ENCODE peak calls at places on chromosome 9, in six cellular contexts. C is astrocyte of the spinal cord; K is Calu3; H is CD4-positive, alpha-beta T cell; G is left ventricle myocardium inferior; P is HFF-Myc. Y is an unnamed sample.

GRCh38 chr9:27933210-27934062 is 360.2 kb upstream of the C9orf72 start:
- DNase-seq in P (no peak), G (no peak), C (no peak), K (no peak), H (no peak), Y (no peak)

GRCh38 chr9:137685035-137685885 is 66.5 kb downstream of the EHMT1 start:
- DNase-seq in P (peak), H (no peak), K (no peak), C (peak), G (no peak), Y (no peak)

GRCh38 chr9:98132806-98133631 is 14.0 kb upstream of the TRIM14 start:
- DNase-seq in P (no peak), G (no peak), K (no peak), C (no peak), H (no peak), Y (peak)

GRCh38 chr9:35258665-35259474 is 97.1 kb downstream of the UNC13B start:
- DNase-seq in C (peak), G (peak), P (peak), H (peak), K (peak), Y (no peak)

GRCh38 chr9:130018260-130018659 is 24.7 kb downstream of the FNBP1 start:
- DNase-seq in P (no peak), H (no peak), C (no peak), K (no peak), G (no peak), Y (no peak)

GRCh38 chr9:33162721-33163311 is 4.3 kb downstream of the B4GALT1 start:
- DNase-seq in C (no peak), G (peak), K (no peak), H (no peak), P (no peak), Y (no peak)

GRCh38 chr9:105339849-105340248 is 95.4 kb downstream of the SLC44A1 start:
- DNase-seq in C (no peak), K (no peak), P (no peak), H (no peak), G (no peak), Y (no peak)

GRCh38 chr9:31916591-31917223 is 467.7 kb upstream of the ACO1 start:
- DNase-seq in H (no peak), P (no peak), G (no peak), C (no peak), K (no peak), Y (no peak)

GRCh38 chr9:126303488-126303887 is 23.1 kb upstream of the MVB12B start:
- DNase-seq in G (no peak), H (no peak), P (no peak), K (no peak), C (peak), Y (no peak)

GRCh38 chr9:84485539-84485938 is 145.0 kb upstream of the SLC28A3 start:
- DNase-seq in H (no peak), K (no peak), C (no peak), G (no peak), P (no peak), Y (no peak)

GRCh38 chr9:30967484-30967883 is 1417.0 kb upstream of the ACO1 start:
- DNase-seq in P (no peak), G (no peak), H (no peak), C (peak), K (no peak), Y (no peak)

GRCh38 chr9:11319477-11320060 is 706.8 kb upstream of the PTPRD start:
- DNase-seq in P (no peak), H (no peak), G (no peak), C (peak), K (no peak), Y (no peak)

GRCh38 chr9:98980291-98980690 is 36.6 kb downstream of the COL15A1 start:
- DNase-seq in C (no peak), H (no peak), P (no peak), G (no peak), K (no peak), Y (no peak)

GRCh38 chr9:135282001-135282731 is 194.7 kb downstream of the OLFM1 start:
- DNase-seq in C (no peak), H (no peak), P (no peak), G (peak), K (peak), Y (no peak)

GRCh38 chr9:34602906-34603305 is 9.0 kb downstream of the RPP25L start:
- DNase-seq in K (no peak), P (no peak), H (no peak), G (no peak), C (no peak), Y (no peak)

GRCh38 chr9:18447131-18447530 is 26.8 kb upstream of the ADAMTSL1 start:
- DNase-seq in C (peak), K (no peak), G (no peak), P (no peak), H (no peak), Y (no peak)

GRCh38 chr9:101571114-101571513 is 23.7 kb downstream of the PPP3R2 start:
- DNase-seq in K (no peak), G (no peak), H (no peak), C (no peak), P (no peak), Y (no peak)

GRCh38 chr9:28915256-28915930 is 1342.1 kb upstream of the C9orf72 start:
- DNase-seq in C (no peak), K (peak), G (no peak), H (no peak), P (no peak), Y (no peak)

GRCh38 chr9:130756460-130757152 is 63.0 kb downstream of the EXOSC2 start:
- DNase-seq in C (no peak), H (no peak), G (no peak), P (no peak), K (no peak), Y (no peak)

GRCh38 chr9:109826554-109826953 is 46.6 kb downstream of the PALM2AKAP2 start:
- DNase-seq in P (no peak), H (no peak), G (no peak), C (no peak), K (no peak), Y (no peak)

GRCh38 chr9:26870292-26870691 is 22.3 kb downstream of the CAAP1 start:
- DNase-seq in K (no peak), G (no peak), C (peak), H (no peak), P (no peak), Y (no peak)

GRCh38 chr9:132074736-132075135 is 4.9 kb downstream of the MED27 start:
- DNase-seq in C (peak), H (no peak), G (no peak), K (no peak), P (no peak), Y (no peak)

GRCh38 chr9:97766610-97767009 is 69.5 kb upstream of the XPA start:
- DNase-seq in C (no peak), P (no peak), G (no peak), K (no peak), H (no peak), Y (no peak)

GRCh38 chr9:79858509-79858908 is 286.7 kb downstream of the TLE4 start:
- DNase-seq in C (peak), H (no peak), G (no peak), P (no peak), K (peak), Y (no peak)

GRCh38 chr9:104367507-104367906 is 136.6 kb upstream of the OR13F1 start:
- DNase-seq in G (no peak), C (peak), P (no peak), K (no peak), H (no peak), Y (no peak)

GRCh38 chr9:122031157-122031556 is 62.0 kb downstream of the TTLL11 start:
- DNase-seq in P (no peak), G (no peak), K (no peak), C (no peak), H (no peak), Y (no peak)

GRCh38 chr9:97615439-97616072 is 17.6 kb downstream of the TSTD2 start:
- DNase-seq in C (peak), G (no peak), H (peak), P (peak), K (peak), Y (peak)

GRCh38 chr9:127178646-127179632 is 56.5 kb upstream of the ANGPTL2 start:
- DNase-seq in H (no peak), P (no peak), C (no peak), G (no peak), K (no peak), Y (no peak)

GRCh38 chr9:133476531-133476930 is 2.4 kb downstream of the SLC2A6 start:
- DNase-seq in G (no peak), H (no peak), P (no peak), C (no peak), K (no peak), Y (no peak)

GRCh38 chr9:965497-965896 is 11.0 kb upstream of the DMRT3 start:
- DNase-seq in G (no peak), K (no peak), C (no peak), P (no peak), H (no peak), Y (no peak)

GRCh38 chr9:35974800-35975199 is 16.8 kb upstream of the OR2S2 start:
- DNase-seq in P (no peak), C (no peak), G (no peak), H (no peak), K (no peak), Y (no peak)

GRCh38 chr9:125850763-125851162 is 103.6 kb downstream of the PBX3 start:
- DNase-seq in C (no peak), P (no peak), G (no peak), H (no peak), K (peak), Y (no peak)

GRCh38 chr9:120186276-120186675 is 393.7 kb downstream of the CDK5RAP2 start:
- DNase-seq in G (no peak), P (no peak), K (no peak), C (no peak), H (no peak), Y (no peak)

GRCh38 chr9:37370968-37371563 is 51.4 kb upstream of the GRHPR start:
- DNase-seq in C (no peak), K (no peak), H (no peak), P (no peak), G (no peak), Y (no peak)
- TF ChIP-seq CTCF in C (no peak), K (no peak), H (no peak), P (no peak), G (no peak), Y (no peak)

DNA sequence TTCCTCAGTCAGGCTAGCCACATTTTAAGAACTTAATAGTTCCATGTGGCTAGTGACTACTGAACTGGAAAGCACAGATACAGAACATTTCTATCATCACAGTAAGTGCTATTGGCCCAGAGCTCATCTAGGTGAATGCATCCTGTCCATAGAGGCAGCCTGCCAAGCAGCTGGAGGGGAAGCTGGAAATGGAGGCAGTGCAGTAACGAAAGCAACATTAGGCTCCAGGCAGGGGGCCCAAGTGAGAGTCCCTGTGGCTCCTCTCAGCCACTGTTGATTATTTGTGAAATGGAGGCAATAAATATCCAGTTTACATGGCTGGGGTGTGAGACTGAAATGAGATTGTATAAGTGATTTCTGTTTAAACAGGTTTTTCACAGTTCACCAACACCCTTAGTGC is 227.2 kb upstream of the KLF9 start:
- DNase-seq in H (no peak), G (no peak), P (no peak), K (no peak), C (no peak), Y (no peak)
- TF ChIP-seq CTCF in H (no peak), G (no peak), P (no peak), K (no peak), C (no peak), Y (no peak)

DNA sequence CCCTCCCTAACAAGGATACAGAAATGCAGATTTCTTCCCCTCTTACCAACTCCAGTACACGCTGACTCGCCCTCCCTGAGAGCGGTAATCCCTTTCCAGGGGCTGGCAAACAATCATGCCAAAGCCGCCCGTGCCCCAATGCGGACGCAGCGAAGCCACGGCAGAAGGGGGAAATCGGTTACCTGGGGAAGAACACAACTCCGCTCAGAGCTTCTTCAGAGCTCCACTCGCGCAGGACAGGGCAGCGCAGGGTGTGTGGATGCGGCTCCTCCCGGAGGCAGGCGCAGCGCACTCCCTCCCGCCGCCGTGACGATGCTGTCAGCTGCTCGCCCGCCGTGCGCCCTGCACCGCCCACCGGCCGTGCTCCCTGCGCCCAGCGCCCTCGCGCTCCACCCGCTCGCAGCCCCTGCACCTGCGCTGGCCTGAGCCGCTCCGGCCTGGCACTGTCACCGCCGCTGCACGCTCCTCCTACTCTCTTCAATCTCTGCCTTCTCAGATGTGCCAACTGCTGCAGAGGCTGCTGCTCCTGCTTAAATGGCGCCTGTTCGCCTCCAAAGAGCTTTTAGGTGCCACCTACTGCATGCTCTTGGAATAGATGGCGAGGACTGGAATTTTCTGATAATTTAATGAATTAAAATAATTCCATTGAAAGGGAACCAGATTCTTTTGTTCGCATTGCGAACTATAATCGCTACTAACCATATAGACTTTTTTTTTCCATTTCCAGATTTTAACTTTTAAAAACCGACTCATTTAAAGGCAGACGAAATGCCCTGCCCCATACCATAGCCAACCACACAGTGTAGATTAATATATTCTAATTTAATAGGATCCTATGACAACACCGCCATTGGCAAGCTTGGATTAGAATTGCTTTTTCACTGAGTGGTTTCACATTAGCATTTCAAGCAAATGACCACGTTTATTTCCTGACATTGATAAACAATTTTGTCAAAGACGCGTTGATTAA is at the start of gene DIRAS2:
- DNase-seq in P (peak), H (no peak), G (peak), C (peak), K (peak), Y (no peak)
- TF ChIP-seq CTCF in P (peak), H (no peak), G (peak), C (peak), K (peak), Y (peak)

DNA sequence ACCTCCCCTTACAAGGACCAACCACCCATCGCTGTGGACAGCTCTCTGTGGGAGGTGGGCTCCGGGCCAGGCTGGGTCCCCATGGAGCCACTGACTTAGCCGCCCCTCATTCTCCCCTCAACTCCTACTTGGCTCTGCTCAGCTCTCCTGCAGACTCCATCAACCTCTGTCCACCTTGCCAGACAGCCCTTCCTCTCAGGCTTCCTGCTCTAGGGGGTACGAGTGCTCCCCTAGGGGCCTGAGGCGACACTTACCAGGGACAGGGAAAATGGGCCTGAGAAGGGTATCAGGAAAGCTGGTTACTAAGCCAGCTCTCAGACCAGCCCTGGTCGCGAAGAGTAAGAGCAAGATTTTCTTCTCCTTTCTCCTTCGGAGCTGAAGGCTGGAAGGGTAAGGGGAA is 43.9 kb downstream of the SHB start:
- DNase-seq in P (no peak), K (no peak), H (no peak), G (no peak), C (no peak), Y (no peak)
- TF ChIP-seq CTCF in P (no peak), K (no peak), H (no peak), G (no peak), C (peak), Y (no peak)

GRCh38 chr9:2017209-2017458 is 2.0 kb downstream of the SMARCA2 start:
- DNase-seq in K (no peak), P (no peak), G (no peak), C (peak), H (no peak), Y (no peak)

GRCh38 chr9:2017459-2018161 is 2.5 kb downstream of the SMARCA2 start:
- DNase-seq in C (peak), G (peak), P (no peak), K (peak), H (peak), Y (no peak)

GRCh38 chr9:2015581-2016410 is 649 bp downstream of the SMARCA2 start:
- DNase-seq in G (peak), K (peak), C (peak), P (no peak), H (peak), Y (no peak)

GRCh38 chr9:2018162-2018643 is 3.1 kb downstream of the SMARCA2 start:
- DNase-seq in C (no peak), H (no peak), G (no peak), P (no peak), K (no peak), Y (no peak)

DNA sequence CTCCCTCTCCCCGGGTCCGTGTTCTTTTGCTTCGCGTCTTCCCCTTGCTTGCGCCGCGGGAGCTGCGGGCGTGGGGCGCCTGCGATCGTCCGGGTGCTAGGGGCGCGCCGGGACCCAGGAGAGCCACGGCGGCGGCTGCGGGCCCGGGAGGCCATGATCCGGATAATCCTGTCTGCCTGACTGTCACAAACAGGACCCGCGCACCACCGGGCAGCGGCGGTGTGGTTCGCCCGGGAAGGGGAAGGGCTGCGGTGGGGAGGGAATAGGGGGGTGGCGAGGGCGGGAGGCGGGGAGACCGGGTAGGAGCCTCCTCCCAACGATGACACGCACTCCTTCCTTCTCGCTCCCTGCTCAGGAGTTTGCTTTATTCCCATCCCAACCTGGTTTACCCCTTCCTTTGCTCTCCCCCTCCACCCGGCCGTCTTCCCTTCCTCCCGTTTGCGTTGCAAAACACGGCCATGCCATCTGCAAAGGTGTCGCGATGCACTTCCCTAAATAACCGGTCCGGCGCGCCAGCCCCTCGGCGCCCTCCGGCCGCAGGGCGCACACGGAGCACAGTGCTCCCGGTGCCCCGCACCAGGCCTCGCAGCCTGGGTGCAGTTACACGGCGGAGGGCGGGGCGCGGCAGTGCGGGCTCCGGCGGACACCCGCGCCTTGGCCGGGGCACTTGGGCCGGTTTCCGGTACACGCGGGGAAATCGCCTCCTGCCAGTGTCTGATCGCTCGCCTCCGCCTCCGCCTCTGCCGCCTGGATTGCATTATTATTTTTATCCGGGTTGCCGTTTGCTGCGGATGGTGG is 1.5 kb downstream of the SMARCA2 start:
- DNase-seq in P (peak), K (peak), C (peak), G (peak), H (peak), Y (peak)
- TF ChIP-seq CTCF in P (no peak), K (no peak), C (no peak), G (peak), H (no peak), Y (no peak)

DNA sequence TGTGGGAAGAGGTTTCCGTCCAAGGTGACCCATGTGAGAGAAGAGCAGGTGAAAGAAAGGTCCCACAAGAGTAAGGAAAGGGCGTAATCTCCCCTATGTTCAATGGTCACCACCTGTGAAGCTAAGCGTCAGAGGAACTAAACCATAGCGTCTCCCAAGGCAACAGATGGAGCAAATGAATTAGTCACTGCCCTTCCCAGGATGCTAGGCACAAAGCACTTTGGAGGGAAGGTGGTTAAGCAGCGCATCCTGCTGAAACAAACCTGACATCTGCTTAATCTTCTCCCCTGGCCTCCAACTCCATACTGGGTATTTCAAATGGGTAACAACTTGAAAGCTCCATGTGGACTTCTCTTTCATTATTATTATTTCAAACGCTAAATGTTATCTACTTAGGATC is 227.4 kb downstream of the MLLT3 start:
- DNase-seq in P (peak), K (no peak), C (no peak), G (no peak), H (no peak), Y (no peak)
- TF ChIP-seq CTCF in P (no peak), K (no peak), C (no peak), G (no peak), H (no peak), Y (no peak)

GRCh38 chr9:82912639-82913038 is 150.3 kb downstream of the RASEF start:
- DNase-seq in K (no peak), P (no peak), H (no peak), C (no peak), G (no peak), Y (no peak)
- TF ChIP-seq CTCF in K (no peak), P (no peak), H (no peak), C (peak), G (no peak), Y (no peak)

DNA sequence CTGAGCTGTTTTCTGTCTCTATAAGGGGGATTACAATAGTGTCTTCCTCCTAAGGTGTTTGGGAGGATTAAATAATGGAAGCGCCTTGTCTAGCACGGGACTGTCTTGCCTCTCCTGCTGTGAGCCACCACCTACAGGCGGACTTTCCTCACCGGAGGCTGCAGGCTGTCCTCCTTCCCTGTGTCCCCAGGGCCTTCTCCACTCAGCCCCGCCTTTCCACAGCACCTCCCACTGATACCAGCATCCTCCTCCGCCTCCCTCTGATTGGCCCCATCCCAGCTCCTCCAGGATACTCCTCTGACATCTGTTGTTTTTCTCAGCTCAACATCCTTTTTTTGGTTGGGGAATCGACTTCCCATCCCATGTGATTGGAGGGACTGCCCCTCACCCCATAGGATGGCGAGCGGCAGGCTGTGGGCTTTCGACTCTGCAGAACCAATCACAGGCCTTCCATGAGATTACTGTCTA is 851 bp upstream of the ZDHHC12 start:
- DNase-seq in C (peak), G (peak), H (peak), K (peak), P (peak), Y (peak)
- TF ChIP-seq CTCF in C (no peak), G (peak), H (no peak), K (no peak), P (no peak), Y (no peak)